ENCODE peak calls at places on chromosomes 13 and 19, in ten cellular contexts. D is stimulated activated naive CD8-positive, alpha-beta T cell treated with anti-CD3 and anti-CD28 coated beads, Interleukin-15, Interleukin-2, amounts not matched to agents 100 U/mL and 50 U/mL, for 24 hours; V is nephron progenitor cell; C is tibial artery; Y is GM12891; K is KBM-7; P is KG1; R is epithelial cell of proximal tubule; B is NCI-H1092 treated with DMSO at 0.1 percent for 48 hours; F is T-helper 2 cell. O is an unnamed sample.

GRCh38 chr13:84524586-84524985 is 642.3 kb upstream of the SLITRK1 start:
- DNase-seq in D (no peak), V (no peak), C (no peak), Y (no peak), K (no peak), P (no peak), R (no peak), B (no peak), F (no peak), O (no peak)

GRCh38 chr19:48365602-48366001 is 1.4 kb downstream of the SYNGR4 start:
- DNase-seq in D (no peak), V (no peak), C (no peak), Y (no peak), K (no peak), P (no peak), R (no peak), B (no peak), F (no peak), O (no peak)

GRCh38 chr13:98480915-98481510 is 95.9 kb downstream of the STK24 start:
- DNase-seq in D (peak; percentile 46), V (no peak), C (no peak), Y (peak; percentile 41), K (no peak), P (no peak), R (no peak), B (peak; percentile 38), F (no peak), O (no peak)

GRCh38 chr13:34357435-34358232 is 539.7 kb downstream of the RFC3 start:
- DNase-seq in D (no peak), V (no peak), C (peak; percentile 23), Y (no peak), K (peak; percentile 2), P (peak; percentile 11), R (peak; percentile 27), B (no peak), F (no peak), O (peak; percentile 2)

GRCh38 chr19:50362030-50362412 is 3.4 kb downstream of the NAPSA start:
- DNase-seq in D (no peak), V (no peak), C (no peak), Y (no peak), K (no peak), P (no peak), R (no peak), B (no peak), F (no peak), O (no peak)

GRCh38 chr13:30255696-30256095 is 51.7 kb downstream of the KATNAL1 start:
- DNase-seq in D (no peak), V (no peak), C (no peak), Y (no peak), K (no peak), P (no peak), R (no peak), B (no peak), F (no peak), O (no peak)

GRCh38 chr13:92829930-92830329 is 396.7 kb upstream of the GPC6 start:
- DNase-seq in D (no peak), V (no peak), C (no peak), Y (no peak), K (no peak), P (no peak), R (no peak), B (no peak), F (no peak), O (no peak)

GRCh38 chr13:105513448-105513847 is 1022.0 kb downstream of the EFNB2 start:
- DNase-seq in D (no peak), V (no peak), C (no peak), Y (no peak), K (no peak), P (no peak), R (no peak), B (no peak), F (no peak), O (no peak)

GRCh38 chr19:47492571-47493377 is 8.8 kb upstream of the KPTN start:
- DNase-seq in D (no peak), V (no peak), C (no peak), Y (no peak), K (no peak), P (no peak), R (no peak), B (no peak), F (no peak), O (no peak)

GRCh38 chr19:41437944-41438574 is 1.7 kb downstream of the DMAC2 start:
- DNase-seq in D (no peak), V (no peak), C (no peak), Y (no peak), K (no peak), P (no peak), R (no peak), B (no peak), F (no peak), O (no peak)

GRCh38 chr19:16288544-16288943 is 36.1 kb upstream of the KLF2 start:
- DNase-seq in D (no peak), V (no peak), C (no peak), Y (no peak), K (peak; percentile 43), P (no peak), R (no peak), B (no peak), F (no peak), O (no peak)

GRCh38 chr19:40717325-40717879 is 490 bp downstream of the ITPKC start:
- DNase-seq in D (no peak), V (no peak), C (peak; percentile 45), Y (no peak), K (peak; percentile 8), P (no peak), R (no peak), B (no peak), F (no peak), O (no peak)

GRCh38 chr19:306151-306900 is 15.1 kb upstream of the PLPP2 start:
- DNase-seq in D (no peak), V (no peak), C (no peak), Y (no peak), K (no peak), P (no peak), R (no peak), B (no peak), F (no peak), O (no peak)

GRCh38 chr13:28494537-28494860 is 429 bp downstream of the FLT1 start:
- DNase-seq in D (peak; percentile 15), V (peak; percentile 48), C (no peak), Y (peak; percentile 30), K (no peak), P (no peak), R (no peak), B (no peak), F (no peak), O (no peak)

GRCh38 chr13:23289917-23290357 is 109.2 kb downstream of the SGCG start:
- DNase-seq in D (no peak), V (no peak), C (no peak), Y (no peak), K (no peak), P (no peak), R (no peak), B (no peak), F (no peak), O (no peak)

GRCh38 chr19:34430738-34431625 is 2.8 kb downstream of the UBA2 start:
- DNase-seq in D (peak; percentile 24), V (peak; percentile 20), C (no peak), Y (peak; percentile 44), K (peak; percentile 72), P (peak; percentile 3), R (no peak), B (peak; percentile 10), F (peak; percentile 48), O (no peak)